ENCODE peak calls at places on chromosomes 7 and 10, in eight cellular contexts. V is stimulated activated CD4-positive, alpha-beta T cell treated with anti-CD3 and anti-CD28 coated beads, Interleukin-1b, Interleukin-23, amount 100 ng/mL, for 4 hours; E is HCT116; I is hippocampal formation; Q is EH; W is activated CD4-positive, CD25-positive, alpha-beta regulatory T cell; R is T-helper 22 cell; U is effector memory CD8-positive, alpha-beta T cell. X is an unnamed sample.

GRCh38 chr10:30436200-30436599 is 2.2 kb downstream of the MAP3K8 start:
- DNase-seq in V (no peak), E (no peak), I (peak; percentile 23), Q (peak; percentile 91), W (no peak), R (no peak), U (no peak), X (no peak)

GRCh38 chr7:134875867-134876266 is 96.4 kb downstream of the CALD1 start:
- DNase-seq in V (no peak), E (no peak), I (no peak), Q (peak; percentile 87), W (no peak), R (no peak), U (no peak), X (no peak)

GRCh38 chr10:129764011-129764900 is 199.8 kb downstream of the EBF3 start:
- DNase-seq in V (no peak), E (no peak), I (no peak), Q (no peak), W (no peak), R (no peak), U (no peak), X (no peak)

GRCh38 chr10:8460626-8461025 is 406.1 kb downstream of the GATA3 start:
- DNase-seq in V (no peak), E (no peak), I (no peak), Q (no peak), W (no peak), R (no peak), U (no peak), X (no peak)

GRCh38 chr10:16016688-16017087 is 156.4 kb upstream of the MINDY3 start:
- DNase-seq in V (no peak), E (no peak), I (no peak), Q (no peak), W (no peak), R (no peak), U (no peak), X (no peak)

GRCh38 chr10:102668312-102669110 is 24.2 kb downstream of the TRIM8 start:
- DNase-seq in V (no peak), E (no peak), I (no peak), Q (no peak), W (no peak), R (no peak), U (no peak), X (no peak)

GRCh38 chr10:34615770-34616169 is 199.3 kb downstream of the PARD3 start:
- DNase-seq in V (no peak), E (no peak), I (no peak), Q (peak; percentile 10), W (no peak), R (no peak), U (no peak), X (no peak)

GRCh38 chr7:109844362-109844761 is 1246.6 kb upstream of the LRRN3 start:
- DNase-seq in V (no peak), E (peak; percentile 35), I (no peak), Q (peak; percentile 9), W (no peak), R (no peak), U (no peak), X (no peak)

GRCh38 chr10:23448802-23449570 is 10.1 kb downstream of the OTUD1 start:
- DNase-seq in V (no peak), E (no peak), I (no peak), Q (peak; percentile 46), W (no peak), R (no peak), U (no peak), X (no peak)

GRCh38 chr7:73437091-73437490 is 3.5 kb downstream of the FZD9 start:
- DNase-seq in V (no peak), E (no peak), I (no peak), Q (no peak), W (no peak), R (no peak), U (no peak), X (no peak)

GRCh38 chr7:888081-889024 is 12.0 kb downstream of the GET4 start:
- DNase-seq in V (no peak), E (no peak), I (no peak), Q (no peak), W (no peak), R (no peak), U (no peak), X (no peak)

GRCh38 chr10:12588091-12588850 is 238.9 kb downstream of the CAMK1D start:
- DNase-seq in V (no peak), E (no peak), I (no peak), Q (peak; percentile 2), W (no peak), R (no peak), U (no peak), X (no peak)

GRCh38 chr10:72260215-72260587 is 13.5 kb upstream of the DDIT4 start:
- DNase-seq in V (no peak), E (no peak), I (no peak), Q (no peak), W (no peak), R (no peak), U (no peak), X (no peak)

GRCh38 chr10:13400196-13400965 is 52.3 kb upstream of the SEPHS1 start:
- DNase-seq in V (no peak), E (no peak), I (no peak), Q (no peak), W (no peak), R (no peak), U (no peak), X (no peak)

X was measured in T-helper 17 cell.